ENCODE peak calls at places on chromosomes 1 and 21, in five cellular contexts. One of them, this sample, is unnamed.

GRCh38 chr1:24704411-24705259 is 40.6 kb upstream of the CLIC4 start:
- DNase-seq in H1: no peak
- DNase-seq in K562: peak; percentile 42
- DNase-seq in GM12878: no peak
- DNase-seq in HepG2: no peak
- DNase-seq in this sample: peak; percentile 68

GRCh38 chr1:29633784-29634183 is 397.5 kb downstream of the PTPRU start:
- DNase-seq in H1: no peak
- DNase-seq in K562: no peak
- DNase-seq in GM12878: no peak
- DNase-seq in HepG2: no peak
- DNase-seq in this sample: no peak

GRCh38 chr1:145988773-145989172 is 7.6 kb downstream of the TXNIP start:
- DNase-seq in H1: no peak
- DNase-seq in K562: no peak
- DNase-seq in GM12878: no peak
- DNase-seq in HepG2: no peak
- DNase-seq in this sample: no peak

GRCh38 chr1:46525253-46525983 is 26.0 kb downstream of the KNCN start:
- DNase-seq in H1: no peak
- DNase-seq in K562: no peak
- DNase-seq in GM12878: no peak
- DNase-seq in HepG2: no peak
- DNase-seq in this sample: no peak

GRCh38 chr1:40657046-40657445 is 8.4 kb downstream of the RIMS3 start:
- DNase-seq in H1: no peak
- DNase-seq in K562: no peak
- DNase-seq in GM12878: no peak
- DNase-seq in HepG2: no peak
- DNase-seq in this sample: no peak

GRCh38 chr1:105137543-105138444 is 1388.1 kb downstream of the AMY1C start:
- DNase-seq in H1: peak; percentile 62
- DNase-seq in K562: peak; percentile 21
- DNase-seq in GM12878: no peak
- DNase-seq in HepG2: peak; percentile 57
- DNase-seq in this sample: peak; percentile 16

GRCh38 chr1:231487019-231487418 is 41.5 kb upstream of the TSNAX start:
- DNase-seq in H1: no peak
- DNase-seq in K562: no peak
- DNase-seq in GM12878: no peak
- DNase-seq in HepG2: peak; percentile 71
- DNase-seq in this sample: no peak

GRCh38 chr1:104331763-104332162 is 582.1 kb downstream of the AMY1C start:
- DNase-seq in H1: no peak
- DNase-seq in K562: no peak
- DNase-seq in GM12878: no peak
- DNase-seq in HepG2: no peak
- DNase-seq in this sample: no peak

GRCh38 chr1:65393928-65394327 is 26.5 kb upstream of the LEPR start:
- DNase-seq in H1: no peak
- DNase-seq in K562: no peak
- DNase-seq in GM12878: no peak
- DNase-seq in HepG2: no peak
- DNase-seq in this sample: no peak

GRCh38 chr1:152444045-152444444 is 30.0 kb upstream of the CRNN start:
- DNase-seq in H1: no peak
- DNase-seq in K562: no peak
- DNase-seq in GM12878: no peak
- DNase-seq in HepG2: no peak
- DNase-seq in this sample: no peak

GRCh38 chr1:109799445-109799844 is 35.7 kb upstream of the EPS8L3 start:
- DNase-seq in H1: no peak
- DNase-seq in K562: no peak
- DNase-seq in GM12878: no peak
- DNase-seq in HepG2: no peak
- DNase-seq in this sample: no peak

GRCh38 chr21:25881524-25882376 is 147.0 kb downstream of the GABPA start:
- DNase-seq in H1: no peak
- DNase-seq in K562: peak; percentile 75
- DNase-seq in GM12878: peak; percentile 9
- DNase-seq in HepG2: peak; percentile 39
- DNase-seq in this sample: peak; percentile 59

GRCh38 chr1:16386454-16387113 is 19.5 kb downstream of the SZRD1 start:
- DNase-seq in H1: no peak
- DNase-seq in K562: no peak
- DNase-seq in GM12878: no peak
- DNase-seq in HepG2: peak; percentile 29
- DNase-seq in this sample: peak; percentile 48

GRCh38 chr1:200099040-200099439 is 71.5 kb downstream of the NR5A2 start:
- DNase-seq in H1: no peak
- DNase-seq in K562: no peak
- DNase-seq in GM12878: no peak
- DNase-seq in HepG2: no peak
- DNase-seq in this sample: no peak

GRCh38 chr1:94955767-94956632 is 29.1 kb upstream of the CNN3 start:
- DNase-seq in H1: no peak
- DNase-seq in K562: no peak
- DNase-seq in GM12878: no peak
- DNase-seq in HepG2: peak; percentile 59
- DNase-seq in this sample: no peak

GRCh38 chr1:236389253-236389652 is 4.8 kb upstream of the EDARADD start:
- DNase-seq in H1: no peak
- DNase-seq in K562: no peak
- DNase-seq in GM12878: no peak
- DNase-seq in HepG2: no peak
- DNase-seq in this sample: peak; percentile 73

GRCh38 chr1:96927125-96927524 is 205.5 kb downstream of the PTBP2 start:
- DNase-seq in H1: no peak
- DNase-seq in K562: no peak
- DNase-seq in GM12878: no peak
- DNase-seq in HepG2: no peak
- DNase-seq in this sample: no peak

GRCh38 chr1:214127705-214128104 is 139.9 kb downstream of the PROX1 start:
- DNase-seq in H1: no peak
- DNase-seq in K562: no peak
- DNase-seq in GM12878: no peak
- DNase-seq in HepG2: no peak
- DNase-seq in this sample: no peak

GRCh38 chr1:86218859-86219258 is 62.3 kb upstream of the COL24A1 start:
- DNase-seq in H1: no peak
- DNase-seq in K562: no peak
- DNase-seq in GM12878: no peak
- DNase-seq in HepG2: no peak
- DNase-seq in this sample: no peak

GRCh38 chr1:212062832-212063438 is 27.4 kb downstream of the DTL start:
- DNase-seq in H1: no peak
- DNase-seq in K562: peak; percentile 51
- DNase-seq in GM12878: no peak
- DNase-seq in HepG2: peak; percentile 47
- DNase-seq in this sample: peak; percentile 55

GRCh38 chr1:28371011-28371378 is 1.5 kb downstream of the PHACTR4 start:
- DNase-seq in H1: no peak
- DNase-seq in K562: no peak
- DNase-seq in GM12878: no peak
- DNase-seq in HepG2: no peak
- DNase-seq in this sample: no peak

GRCh38 chr1:84899969-84900368 is 7.0 kb upstream of the LPAR3 start:
- DNase-seq in H1: no peak
- DNase-seq in K562: no peak
- DNase-seq in GM12878: no peak
- DNase-seq in HepG2: no peak
- DNase-seq in this sample: no peak

GRCh38 chr1:33338495-33339211 is 17.8 kb upstream of the A3GALT2 start:
- DNase-seq in H1: no peak
- DNase-seq in K562: peak; percentile 35
- DNase-seq in GM12878: no peak
- DNase-seq in HepG2: peak; percentile 28
- DNase-seq in this sample: no peak

GRCh38 chr1:231612393-231613089 is 14.0 kb upstream of the DISC1 start:
- DNase-seq in H1: no peak
- DNase-seq in K562: no peak
- DNase-seq in GM12878: peak; percentile 49
- DNase-seq in HepG2: no peak
- DNase-seq in this sample: no peak

GRCh38 chr21:39176312-39176711 is 6.9 kb downstream of the PSMG1 start:
- DNase-seq in H1: no peak
- DNase-seq in K562: no peak
- DNase-seq in GM12878: no peak
- DNase-seq in HepG2: no peak
- DNase-seq in this sample: no peak

DNA sequence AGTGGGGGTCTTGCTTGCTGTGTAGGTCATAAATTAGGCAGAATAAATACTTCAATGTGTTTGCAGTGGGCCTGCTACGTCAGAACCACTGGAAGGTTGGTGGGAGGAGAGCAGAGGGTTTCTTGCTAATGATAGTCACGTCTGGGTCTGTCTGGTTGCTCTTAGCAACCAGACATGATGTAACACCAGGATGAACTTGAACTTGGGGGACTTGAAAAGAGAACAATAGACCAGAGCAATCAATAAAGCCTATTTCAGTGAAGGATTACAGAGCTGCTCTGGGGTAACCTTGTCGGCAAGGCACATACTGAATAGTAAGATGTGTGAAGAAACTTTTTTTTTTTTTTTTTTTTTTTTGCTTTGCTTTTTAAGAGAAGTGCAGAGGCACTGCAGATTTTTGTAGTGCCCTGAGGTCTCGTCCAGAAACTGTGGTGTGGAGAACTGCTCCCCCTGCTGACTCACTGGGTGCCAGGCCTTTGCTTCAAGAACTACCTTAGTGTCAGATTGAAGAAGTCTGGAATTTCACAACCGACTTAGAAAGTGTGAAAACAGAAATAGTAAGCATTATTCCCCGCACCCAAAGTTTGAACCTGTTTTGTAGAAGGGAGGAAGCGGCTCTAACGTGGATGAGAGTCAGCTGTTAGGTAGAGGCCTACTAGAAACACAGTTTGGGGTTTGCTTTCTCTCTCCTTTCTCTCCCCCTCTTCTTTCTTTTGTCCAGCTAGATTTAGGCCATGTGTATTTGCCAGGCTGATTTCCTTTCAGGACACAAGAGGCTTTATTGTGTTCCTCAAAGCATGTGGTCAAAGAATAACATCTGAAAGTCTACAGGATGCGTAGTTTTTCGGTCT is 271.6 kb downstream of the TM2D1 start:
- DNase-seq in H1: peak; percentile 68
- DNase-seq in K562: peak; percentile 85
- DNase-seq in GM12878: peak; percentile 15
- DNase-seq in HepG2: peak; percentile 92
- DNase-seq in this sample: peak; percentile 67
- TF ChIP-seq CHD2 in H1: no peak
- TF ChIP-seq CHD2 in K562: no peak
- TF ChIP-seq CHD2 in GM12878: no peak
- TF ChIP-seq CHD2 in HepG2: no peak
- TF ChIP-seq CHD2 in this sample: no peak

GRCh38 chr21:43718872-43719747 is at the start of gene PDXK:
- DNase-seq in H1: no peak
- DNase-seq in K562: peak; percentile 94
- DNase-seq in GM12878: peak; percentile 35
- DNase-seq in HepG2: peak; percentile 67
- DNase-seq in this sample: peak; percentile 76
- TF ChIP-seq KDM1A in H1: no peak
- TF ChIP-seq KDM1A in K562: no peak
- TF ChIP-seq KDM1A in GM12878: no peak
- TF ChIP-seq KDM1A in HepG2: no peak
- TF ChIP-seq KDM1A in this sample: no peak

GRCh38 chr1:5369223-5369622 is 623.0 kb downstream of the NPHP4 start:
- DNase-seq in H1: no peak
- DNase-seq in K562: no peak
- DNase-seq in GM12878: no peak
- DNase-seq in HepG2: no peak
- DNase-seq in this sample: no peak

GRCh38 chr1:5364591-5364990 is 627.6 kb downstream of the NPHP4 start:
- DNase-seq in H1: no peak
- DNase-seq in K562: no peak
- DNase-seq in GM12878: no peak
- DNase-seq in HepG2: no peak
- DNase-seq in this sample: no peak

GRCh38 chr1:5367306-5367705 is 624.9 kb downstream of the NPHP4 start:
- DNase-seq in H1: no peak
- DNase-seq in K562: no peak
- DNase-seq in GM12878: no peak
- DNase-seq in HepG2: no peak
- DNase-seq in this sample: no peak

GRCh38 chr1:5368211-5368610 is 624.0 kb downstream of the NPHP4 start:
- DNase-seq in H1: no peak
- DNase-seq in K562: no peak
- DNase-seq in GM12878: no peak
- DNase-seq in HepG2: no peak
- DNase-seq in this sample: no peak

GRCh38 chr1:5365751-5366150 is 626.5 kb downstream of the NPHP4 start:
- DNase-seq in H1: no peak
- DNase-seq in K562: no peak
- DNase-seq in GM12878: no peak
- DNase-seq in HepG2: no peak
- DNase-seq in this sample: no peak
- TF ChIP-seq CHD2 in H1: no peak
- TF ChIP-seq CHD2 in K562: no peak
- TF ChIP-seq CHD2 in GM12878: no peak
- TF ChIP-seq CHD2 in HepG2: no peak
- TF ChIP-seq CHD2 in this sample: no peak

GRCh38 chr1:20194770-20195463 is 8.6 kb upstream of the PLA2G2C start:
- DNase-seq in H1: no peak
- DNase-seq in K562: peak; percentile 90
- DNase-seq in GM12878: peak; percentile 13
- DNase-seq in HepG2: peak; percentile 44
- DNase-seq in this sample: peak; percentile 42

GRCh38 chr1:20192871-20193411 is 6.6 kb upstream of the PLA2G2C start:
- DNase-seq in H1: no peak
- DNase-seq in K562: no peak
- DNase-seq in GM12878: no peak
- DNase-seq in HepG2: no peak
- DNase-seq in this sample: no peak

GRCh38 chr1:20192364-20192763 is 6.0 kb upstream of the PLA2G2C start:
- DNase-seq in H1: no peak
- DNase-seq in K562: no peak
- DNase-seq in GM12878: no peak
- DNase-seq in HepG2: no peak
- DNase-seq in this sample: no peak

GRCh38 chr1:20195464-20195780 is 9.1 kb upstream of the PLA2G2C start:
- DNase-seq in H1: no peak
- DNase-seq in K562: no peak
- DNase-seq in GM12878: no peak
- DNase-seq in HepG2: no peak
- DNase-seq in this sample: no peak

GRCh38 chr1:20194224-20194623 is 7.9 kb upstream of the PLA2G2C start:
- DNase-seq in H1: no peak
- DNase-seq in K562: no peak
- DNase-seq in GM12878: no peak
- DNase-seq in HepG2: no peak
- DNase-seq in this sample: no peak
- TF ChIP-seq KDM1A in H1: no peak
- TF ChIP-seq KDM1A in K562: no peak
- TF ChIP-seq KDM1A in GM12878: no peak
- TF ChIP-seq KDM1A in HepG2: no peak
- TF ChIP-seq KDM1A in this sample: no peak

This sample was measured in A549.